ENCODE peak calls at places on chromosomes 11 and 22, in seven cellular contexts. O is fibroblast of the aortic adventitia, F is OCI-LY7, V is mammary epithelial cell, A is cardiac fibroblast, K is type B pancreatic cell, P is fibroblast of lung. E is an unnamed sample.

GRCh38 chr11:131808466-131808865 is 438.1 kb downstream of the NTM start:
- DNase-seq in O (no peak), F (no peak), V (peak), A (no peak), K (no peak), P (no peak), E (no peak)

GRCh38 chr11:94750319-94751215 is 17.6 kb upstream of the AMOTL1 start:
- DNase-seq in O (no peak), F (no peak), V (no peak), A (no peak), K (no peak), P (no peak), E (no peak)

GRCh38 chr22:48717883-48718817 is 1109.5 kb downstream of the BRD1 start:
- DNase-seq in O (no peak), F (no peak), V (no peak), A (no peak), K (no peak), P (no peak), E (no peak)

GRCh38 chr11:117299351-117300300 is 8.5 kb downstream of the BACE1-AS start:
- DNase-seq in O (no peak), F (no peak), V (no peak), A (no peak), K (no peak), P (no peak), E (no peak)

GRCh38 chr22:49964136-49964492 is 3.5 kb downstream of the PIM3 start:
- DNase-seq in O (no peak), F (no peak), V (no peak), A (no peak), K (no peak), P (no peak), E (no peak)

GRCh38 chr11:12321217-12321937 is 56.0 kb upstream of the PARVA start:
- DNase-seq in O (no peak), F (no peak), V (no peak), A (no peak), K (no peak), P (no peak), E (no peak)

GRCh38 chr22:37304595-37305343 is 22.5 kb downstream of the CYTH4 start:
- DNase-seq in O (no peak), F (no peak), V (peak), A (peak), K (no peak), P (peak), E (no peak)

GRCh38 chr11:117523680-117524079 is 196.0 kb downstream of the CEP164 start:
- DNase-seq in O (peak), F (no peak), V (peak), A (no peak), K (no peak), P (no peak), E (no peak)

GRCh38 chr22:29587938-29588699 is 7.2 kb upstream of the NIPSNAP1 start:
- DNase-seq in O (peak), F (no peak), V (peak), A (peak), K (no peak), P (peak), E (no peak)

GRCh38 chr22:20021196-20022181 is 579 bp downstream of the TANGO2 start:
- DNase-seq in O (peak), F (peak), V (no peak), A (peak), K (no peak), P (peak), E (peak)

GRCh38 chr11:76885390-76886097 is 24.8 kb downstream of the ACER3 start:
- DNase-seq in O (peak), F (no peak), V (peak), A (peak), K (no peak), P (peak), E (no peak)

GRCh38 chr11:128579790-128580504 is 7.4 kb downstream of the ETS1 start:
- DNase-seq in O (no peak), F (no peak), V (peak), A (no peak), K (no peak), P (no peak), E (no peak)

GRCh38 chr22:36332623-36333331 is 55.0 kb downstream of the MYH9 start:
- DNase-seq in O (peak), F (peak), V (peak), A (peak), K (no peak), P (no peak), E (no peak)

GRCh38 chr11:44628730-44629361 is 63.4 kb downstream of the CD82 start:
- DNase-seq in O (no peak), F (no peak), V (no peak), A (no peak), K (peak), P (no peak), E (peak)

GRCh38 chr11:34354782-34355181 is 3.0 kb downstream of the ABTB2 start:
- DNase-seq in O (peak), F (no peak), V (peak), A (peak), K (no peak), P (peak), E (no peak)

GRCh38 chr11:63745304-63746170 is 23.0 kb downstream of the ZFTA start:
- DNase-seq in O (no peak), F (peak), V (no peak), A (peak), K (no peak), P (peak), E (no peak)

GRCh38 chr11:62493801-62494200 is 52.8 kb downstream of the AHNAK start:
- DNase-seq in O (no peak), F (no peak), V (no peak), A (no peak), K (no peak), P (no peak), E (no peak)

GRCh38 chr22:48919187-48919590 is 908.5 kb downstream of the BRD1 start:
- DNase-seq in O (no peak), F (no peak), V (no peak), A (no peak), K (no peak), P (no peak), E (no peak)

GRCh38 chr11:64675417-64676252 is 47.4 kb downstream of the NRXN2 start:
- DNase-seq in O (peak), F (no peak), V (peak), A (peak), K (no peak), P (peak), E (peak)

GRCh38 chr11:27699242-27699925 is 871 bp downstream of the BDNF start:
- DNase-seq in O (peak), F (no peak), V (no peak), A (peak), K (no peak), P (peak), E (no peak)

GRCh38 chr11:27703453-27703852 is 3.2 kb upstream of the BDNF start:
- DNase-seq in O (peak), F (no peak), V (no peak), A (peak), K (no peak), P (peak), E (no peak)

GRCh38 chr11:27700351-27701261 is at the start of gene BDNF:
- DNase-seq in O (peak), F (no peak), V (no peak), A (peak), K (peak), P (peak), E (no peak)

GRCh38 chr11:27699926-27700350 is 317 bp downstream of the BDNF start:
- DNase-seq in O (no peak), F (no peak), V (no peak), A (no peak), K (peak), P (no peak), E (no peak)

GRCh38 chr11:27701262-27702105 is 1.2 kb upstream of the BDNF start:
- DNase-seq in O (peak), F (no peak), V (no peak), A (peak), K (no peak), P (peak), E (no peak)
- TF ChIP-seq CTCF in O (peak), F (no peak), V (no peak), A (peak), K (no peak), P (peak), E (no peak)

GRCh38 chr11:25983280-25983679 is 348.6 kb upstream of the ANO3 start:
- DNase-seq in O (no peak), F (no peak), V (no peak), A (no peak), K (no peak), P (no peak), E (no peak)

DNA sequence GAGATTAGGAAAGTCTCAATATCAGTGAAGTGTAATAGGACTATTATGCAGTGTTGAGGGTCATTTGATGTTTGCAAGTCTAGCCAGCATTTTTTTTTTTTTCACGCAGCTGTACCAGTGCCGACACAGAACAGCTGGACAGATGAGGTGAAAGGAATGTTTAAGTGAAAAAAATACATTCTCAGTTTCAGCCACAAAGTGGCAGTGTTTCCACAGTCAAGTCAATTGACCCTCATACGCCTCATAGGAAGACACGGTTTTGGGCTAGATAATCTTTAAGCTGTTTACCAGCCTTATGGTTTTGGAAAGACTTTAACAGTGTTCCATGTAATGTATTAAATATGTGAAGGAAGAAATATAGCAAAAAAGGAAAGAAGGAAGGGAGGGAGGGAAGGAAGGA is 349.9 kb upstream of the ANO3 start:
- DNase-seq in O (peak), F (peak), V (peak), A (peak), K (no peak), P (peak), E (no peak)
- TF ChIP-seq CTCF in O (peak), F (peak), V (peak), A (peak), K (peak), P (peak), E (peak)

DNA sequence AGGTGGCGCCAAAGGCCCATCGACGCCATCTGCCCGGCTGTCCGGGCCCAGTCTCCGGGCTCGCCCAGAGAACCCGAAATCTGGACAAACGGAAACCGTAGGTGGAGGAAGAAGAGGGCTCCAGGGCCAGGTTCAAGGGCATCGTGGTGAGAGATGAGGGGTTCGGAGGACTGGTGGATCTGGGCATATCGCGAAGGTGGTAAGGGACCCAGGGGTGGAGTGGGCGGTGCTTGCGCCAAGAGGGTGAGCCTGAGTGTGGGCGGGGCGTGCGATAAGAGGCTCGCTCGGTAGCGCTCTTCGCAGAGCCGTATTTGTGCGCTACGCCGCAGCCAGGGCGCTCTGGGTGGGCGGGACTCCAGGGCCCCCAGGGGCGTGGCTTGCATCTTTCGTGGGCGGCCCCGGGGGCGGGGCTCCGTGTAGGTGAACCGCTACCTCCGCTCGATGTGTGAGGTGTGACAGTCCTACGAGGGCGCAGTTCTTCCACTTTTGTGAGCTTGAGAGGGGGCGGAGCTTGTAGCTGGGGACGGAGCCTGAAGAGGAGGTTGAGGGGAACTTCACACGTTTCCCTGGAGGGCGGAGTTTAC is 4.8 kb downstream of the CD248 start:
- DNase-seq in O (peak), F (peak), V (peak), A (peak), K (peak), P (peak), E (peak)
- TF ChIP-seq CTCF in O (peak), F (peak), V (no peak), A (no peak), K (peak), P (peak), E (no peak)

GRCh38 chr11:134071306-134071705 is 2.4 kb downstream of the JAM3 start:
- DNase-seq in O (no peak), F (no peak), V (no peak), A (no peak), K (no peak), P (no peak), E (no peak)

GRCh38 chr11:134074346-134074745 is 5.5 kb downstream of the JAM3 start:
- DNase-seq in O (peak), F (no peak), V (no peak), A (peak), K (no peak), P (no peak), E (no peak)

GRCh38 chr11:134069426-134069921 is 602 bp downstream of the JAM3 start:
- DNase-seq in O (no peak), F (no peak), V (no peak), A (peak), K (no peak), P (no peak), E (no peak)

GRCh38 chr11:134069996-134070845 is 1.3 kb downstream of the JAM3 start:
- DNase-seq in O (no peak), F (no peak), V (no peak), A (no peak), K (no peak), P (no peak), E (no peak)

GRCh38 chr11:134071766-134072403 is 3.0 kb downstream of the JAM3 start:
- DNase-seq in O (no peak), F (no peak), V (no peak), A (no peak), K (no peak), P (no peak), E (no peak)
- TF ChIP-seq CTCF in O (peak), F (no peak), V (no peak), A (no peak), K (peak), P (no peak), E (no peak)

GRCh38 chr11:17596310-17596669 is 49.2 kb downstream of the OTOG start:
- DNase-seq in O (no peak), F (no peak), V (no peak), A (no peak), K (peak), P (no peak), E (no peak)

GRCh38 chr11:17595526-17596309 is 48.7 kb downstream of the OTOG start:
- DNase-seq in O (no peak), F (no peak), V (no peak), A (no peak), K (peak), P (no peak), E (peak)

GRCh38 chr11:17594686-17595192 is 47.7 kb downstream of the OTOG start:
- DNase-seq in O (no peak), F (no peak), V (no peak), A (no peak), K (peak), P (no peak), E (peak)

GRCh38 chr11:17591293-17591692 is 44.2 kb downstream of the OTOG start:
- DNase-seq in O (no peak), F (no peak), V (no peak), A (no peak), K (no peak), P (no peak), E (peak)

GRCh38 chr11:17593466-17594245 is 46.6 kb downstream of the OTOG start:
- DNase-seq in O (no peak), F (no peak), V (no peak), A (no peak), K (peak), P (no peak), E (peak)
- TF ChIP-seq CTCF in O (no peak), F (no peak), V (no peak), A (no peak), K (no peak), P (no peak), E (no peak)

DNA sequence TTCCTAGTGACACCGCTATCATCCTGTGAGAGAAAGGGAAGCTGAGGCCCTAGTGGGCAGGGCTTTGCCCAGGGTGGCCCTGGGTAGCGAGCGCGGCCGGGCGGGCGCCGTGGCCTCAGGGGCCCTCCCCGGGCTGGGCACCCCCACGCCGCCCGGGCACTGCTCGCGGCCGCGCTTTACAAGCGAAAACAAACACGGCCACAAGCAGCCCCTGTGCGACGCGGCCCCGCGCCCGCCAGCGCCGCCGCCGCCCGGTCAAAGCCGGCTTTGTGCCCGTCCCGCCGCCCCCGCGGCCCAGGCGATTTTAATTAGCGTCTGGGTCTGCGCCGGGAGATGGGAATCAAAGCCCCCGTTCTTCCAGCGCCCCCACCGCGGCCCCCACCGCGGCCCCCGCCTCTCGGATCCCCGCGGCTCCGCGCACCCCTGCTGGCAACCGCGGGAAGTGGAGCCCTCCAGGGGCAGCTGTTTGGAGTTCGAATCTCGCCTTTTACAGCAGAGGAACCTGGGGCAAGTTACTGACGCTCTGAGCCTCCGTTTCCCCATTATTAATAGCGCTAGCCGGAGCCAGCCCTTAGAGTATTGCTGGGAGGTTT is 47.9 kb downstream of the CHRDL2 start:
- DNase-seq in O (no peak), F (no peak), V (no peak), A (peak), K (no peak), P (no peak), E (peak)
- TF ChIP-seq CTCF in O (peak), F (no peak), V (peak), A (peak), K (peak), P (peak), E (peak)

GRCh38 chr11:14642873-14643696 is 519 bp upstream of the PDE3B start:
- DNase-seq in O (no peak), F (no peak), V (no peak), A (no peak), K (no peak), P (no peak), E (peak)

GRCh38 chr11:14643697-14644395 is at the start of gene PDE3B:
- DNase-seq in O (peak), F (peak), V (peak), A (peak), K (peak), P (peak), E (peak)

GRCh38 chr11:14645247-14645912 is 1.8 kb downstream of the PDE3B start:
- DNase-seq in O (peak), F (no peak), V (peak), A (peak), K (no peak), P (peak), E (no peak)

GRCh38 chr11:14645985-14646900 is 2.6 kb downstream of the PDE3B start:
- DNase-seq in O (no peak), F (no peak), V (no peak), A (no peak), K (no peak), P (peak), E (no peak)

GRCh38 chr11:14644396-14645246 is 1.0 kb downstream of the PDE3B start:
- DNase-seq in O (peak), F (no peak), V (peak), A (peak), K (peak), P (peak), E (peak)
- TF ChIP-seq CTCF in O (no peak), F (no peak), V (no peak), A (no peak), K (no peak), P (no peak), E (no peak)

DNA sequence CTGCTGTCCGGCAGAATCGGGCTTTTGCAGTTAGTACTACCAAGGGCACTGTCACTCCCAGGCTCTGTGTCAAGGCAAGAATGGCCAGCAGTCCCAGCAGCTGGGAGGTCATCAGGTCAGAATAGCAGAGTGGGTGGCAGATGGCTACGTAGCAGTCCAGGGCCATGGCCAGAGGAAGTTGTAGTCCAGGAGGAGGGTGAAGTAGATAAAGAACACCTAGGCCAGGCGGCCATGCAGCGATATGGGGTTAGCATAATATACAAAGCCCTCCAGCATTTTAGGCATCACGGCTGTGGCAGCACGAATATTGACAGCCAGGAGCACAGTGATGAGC is 52.1 kb downstream of the RRM1 start:
- DNase-seq in O (no peak), F (no peak), V (no peak), A (no peak), K (no peak), P (no peak), E (no peak)
- TF ChIP-seq CTCF in O (no peak), F (no peak), V (no peak), A (no peak), K (no peak), P (no peak), E (no peak)

GRCh38 chr22:17792289-17792688 is 18.0 kb upstream of the BID start:
- DNase-seq in O (no peak), F (no peak), V (no peak), A (no peak), K (no peak), P (no peak), E (no peak)
- TF ChIP-seq CTCF in O (no peak), F (peak), V (no peak), A (no peak), K (no peak), P (no peak), E (no peak)